ENCODE peak calls at places on chromosome 1, in seven cellular contexts. H is psoas muscle, I is colonic mucosa, W is A673, J is uterus, T is DND-41, L is thoracic aorta. G is an unnamed sample.
A peak's percentile ranks its signal among the peaks of the same experiment; 100 is the strongest.

GRCh38 chr1:201481761-201482493 is 12.9 kb upstream of the PHLDA3 start:
- DNase-seq in H (peak; percentile 92), I (peak; percentile 90), W (peak; percentile 89), J (peak; percentile 93), T (peak; percentile 65), L (no peak), G (peak; percentile 74)

GRCh38 chr1:245094954-245095353 is 59.8 kb upstream of the KIF26B start:
- DNase-seq in H (no peak), I (no peak), W (no peak), J (no peak), T (no peak), L (no peak), G (no peak)

GRCh38 chr1:225498539-225499135 is 70.8 kb upstream of the LBR start:
- DNase-seq in H (no peak), I (no peak), W (peak; percentile 77), J (no peak), T (no peak), L (no peak), G (no peak)

GRCh38 chr1:19765623-19766022 is 34.1 kb downstream of the TMCO4 start:
- DNase-seq in H (no peak), I (no peak), W (peak; percentile 98), J (no peak), T (no peak), L (no peak), G (no peak)

GRCh38 chr1:247539214-247539613 is 3.0 kb upstream of the OR2C3 start:
- DNase-seq in H (no peak), I (no peak), W (no peak), J (no peak), T (no peak), L (no peak), G (no peak)

GRCh38 chr1:117466761-117467160 is 99.5 kb downstream of the MAN1A2 start:
- DNase-seq in H (no peak), I (no peak), W (peak; percentile 24), J (no peak), T (no peak), L (no peak), G (no peak)

GRCh38 chr1:230705289-230706019 is 8.5 kb downstream of the AGT start:
- DNase-seq in H (peak; percentile 39), I (peak; percentile 59), W (no peak), J (no peak), T (no peak), L (no peak), G (no peak)

GRCh38 chr1:244063498-244063897 is 12.4 kb downstream of the ZBTB18 start:
- DNase-seq in H (no peak), I (no peak), W (no peak), J (no peak), T (no peak), L (no peak), G (no peak)

GRCh38 chr1:41874350-41874749 is 44.4 kb downstream of the HIVEP3 start:
- DNase-seq in H (no peak), I (no peak), W (no peak), J (no peak), T (peak; percentile 89), L (no peak), G (no peak)

DNA sequence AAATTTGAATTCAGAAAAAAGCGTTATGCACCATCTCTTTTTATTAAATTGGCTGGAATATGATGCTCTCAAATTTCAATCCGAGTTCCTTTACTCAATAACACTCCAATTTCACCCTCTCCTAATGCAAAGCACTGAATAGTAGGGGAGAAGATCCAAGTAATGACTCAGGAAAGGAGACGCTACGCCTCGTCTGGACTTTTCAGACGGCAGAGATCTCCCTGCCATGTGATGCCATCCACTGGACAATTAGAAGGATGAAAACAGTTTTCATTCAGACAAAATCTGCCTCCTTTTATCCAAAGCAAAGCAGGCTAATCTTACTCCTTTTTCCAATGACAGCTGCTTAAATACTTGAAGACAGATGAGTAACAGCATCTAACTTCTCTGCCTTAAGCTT is 242.4 kb upstream of the GREM2 start:
- DNase-seq in H (no peak), I (no peak), W (no peak), J (no peak), T (no peak), L (no peak), G (no peak)
- TF ChIP-seq CTCF in H (no peak), I (no peak), W (no peak), J (no peak), T (no peak), L (no peak), G (no peak)

GRCh38 chr1:156895927-156896326 is 2.4 kb downstream of the PEAR1 start:
- DNase-seq in H (peak; percentile 29), I (no peak), W (no peak), J (no peak), T (no peak), L (no peak), G (no peak)
- H3K4me1 ChIP-seq in H (peaks cover 17% of the 10 kb centered on the region), I (no peaks in the 10 kb centered on the region), W (no peaks in the 10 kb centered on the region), J (no peaks in the 10 kb centered on the region), T (no peaks in the 10 kb centered on the region), L (peaks cover 66% of the 10 kb centered on the region), G (no peaks in the 10 kb centered on the region)

DNA sequence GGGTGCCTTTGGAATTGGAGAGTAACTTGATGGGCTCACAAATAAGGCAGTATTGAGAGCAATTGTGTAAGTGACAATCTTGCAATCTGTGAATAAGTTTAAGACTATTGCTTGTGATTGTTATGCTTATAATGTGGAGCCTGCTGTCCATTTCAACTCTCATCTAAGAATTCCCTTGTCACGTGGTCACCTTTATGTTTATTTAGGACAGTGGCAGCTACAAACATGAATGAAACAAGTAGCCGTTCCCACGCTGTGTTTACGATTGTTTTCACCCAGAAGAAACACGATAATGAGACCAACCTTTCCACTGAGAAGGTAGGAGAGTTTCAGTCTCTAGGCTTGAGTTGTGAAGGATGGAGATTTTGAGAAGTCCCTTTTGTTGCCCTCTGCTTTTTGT is 57.6 kb downstream of the KIF1B start:
- DNase-seq in H (no peak), I (no peak), W (no peak), J (no peak), T (no peak), L (no peak), G (no peak)
- H3K36me3 ChIP-seq in H (peaks cover 82% of the 10 kb centered on the region), I (no peaks in the 10 kb centered on the region), W (peaks cover 34% of the 10 kb centered on the region), J (no peaks in the 10 kb centered on the region), T (no peaks in the 10 kb centered on the region), L (peaks cover 24% of the 10 kb centered on the region), G (peaks cover 64% of the 10 kb centered on the region)

GRCh38 chr1:197905699-197906351 is 3.4 kb downstream of the C1orf53 start:
- DNase-seq in H (no peak), I (no peak), W (no peak), J (no peak), T (no peak), L (no peak), G (no peak)

GRCh38 chr1:197904126-197904787 is 1.8 kb downstream of the C1orf53 start:
- DNase-seq in H (no peak), I (no peak), W (no peak), J (no peak), T (no peak), L (no peak), G (no peak)

GRCh38 chr1:197902131-197902453 is 338 bp upstream of the C1orf53 start:
- DNase-seq in H (no peak), I (no peak), W (no peak), J (no peak), T (no peak), L (no peak), G (no peak)

GRCh38 chr1:197903196-197903514 is 725 bp downstream of the C1orf53 start:
- DNase-seq in H (no peak), I (no peak), W (no peak), J (no peak), T (no peak), L (no peak), G (no peak)

GRCh38 chr1:197902454-197903195 is at the start of gene C1orf53:
- DNase-seq in H (peak; percentile 93), I (peak; percentile 88), W (peak; percentile 89), J (peak; percentile 86), T (peak; percentile 88), L (no peak), G (peak; percentile 53)
- TF ChIP-seq CTCF in H (peak; percentile 16), I (no peak), W (no peak), J (no peak), T (peak; percentile 1), L (peak; percentile 23), G (no peak)

GRCh38 chr1:203467550-203467921 is 8.1 kb upstream of the PRELP start:
- DNase-seq in H (peak; percentile 91), I (no peak), W (no peak), J (peak; percentile 90), T (no peak), L (peak; percentile 67), G (peak; percentile 91)
- H3K4me1 ChIP-seq in H (peaks cover 26% of the 10 kb centered on the region), I (no peaks in the 10 kb centered on the region), W (peaks cover 5% of the 10 kb centered on the region), J (peaks cover 20% of the 10 kb centered on the region), T (no peaks in the 10 kb centered on the region), L (peaks cover 68% of the 10 kb centered on the region), G (peaks cover 48% of the 10 kb centered on the region)

GRCh38 chr1:39391741-39392679 is 99.4 kb upstream of the BMP8A start:
- DNase-seq in H (no peak), I (no peak), W (peak; percentile 94), J (peak; percentile 37), T (no peak), L (no peak), G (peak; percentile 37)

GRCh38 chr1:39392851-39393573 is 98.4 kb upstream of the BMP8A start:
- DNase-seq in H (no peak), I (no peak), W (no peak), J (no peak), T (no peak), L (no peak), G (no peak)

GRCh38 chr1:39385067-39385988 is 106.1 kb upstream of the BMP8A start:
- DNase-seq in H (no peak), I (no peak), W (no peak), J (no peak), T (no peak), L (no peak), G (no peak)

GRCh38 chr1:39386997-39387396 is 104.4 kb upstream of the BMP8A start:
- DNase-seq in H (no peak), I (no peak), W (no peak), J (no peak), T (no peak), L (no peak), G (no peak)

DNA sequence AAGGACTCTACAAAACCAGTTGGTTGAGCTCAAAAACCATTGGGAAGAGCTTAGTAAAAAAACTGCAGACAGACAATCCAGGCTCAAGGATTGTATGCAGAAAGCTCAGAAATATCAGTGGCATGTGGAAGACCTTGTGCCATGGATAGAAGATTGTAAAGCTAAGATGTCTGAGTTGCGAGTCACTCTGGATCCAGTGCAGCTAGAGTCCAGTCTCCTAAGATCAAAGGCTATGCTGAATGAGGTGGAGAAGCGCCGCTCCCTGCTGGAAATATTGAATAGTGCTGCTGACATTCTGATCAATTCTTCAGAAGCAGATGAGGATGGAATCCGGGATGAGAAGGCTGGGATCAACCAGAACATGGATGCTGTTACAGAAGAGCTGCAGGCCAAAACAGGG is 104.0 kb upstream of the BMP8A start:
- DNase-seq in H (no peak), I (no peak), W (no peak), J (no peak), T (no peak), L (no peak), G (no peak)
- H3K36me3 ChIP-seq in H (peaks cover 79% of the 10 kb centered on the region), I (peaks cover 9% of the 10 kb centered on the region), W (peaks cover 16% of the 10 kb centered on the region), J (no peaks in the 10 kb centered on the region), T (peaks cover 65% of the 10 kb centered on the region), L (peaks cover 33% of the 10 kb centered on the region), G (peaks cover 18% of the 10 kb centered on the region)